ENCODE peak calls at places on chromosome 7, in seven cellular contexts. B is cardiac muscle cell, H is lower leg skin, O is RWPE2, N is heart left ventricle, U is HL-60, E is foreskin keratinocyte. J is an unnamed sample.

GRCh38 chr7:158607563-158607962 is 19.9 kb upstream of the PTPRN2 start:
- DNase-seq in B (no peak), H (no peak), O (no peak), N (no peak), U (no peak), E (no peak), J (no peak)

GRCh38 chr7:89002942-89003618 is 207.5 kb upstream of the TEX47 start:
- DNase-seq in B (peak), H (no peak), O (no peak), N (no peak), U (no peak), E (no peak), J (no peak)

GRCh38 chr7:42107484-42107883 is 129.5 kb downstream of the GLI3 start:
- DNase-seq in B (peak), H (no peak), O (no peak), N (no peak), U (no peak), E (no peak), J (no peak)

GRCh38 chr7:2807846-2808772 is 36.0 kb downstream of the GNA12 start:
- DNase-seq in B (no peak), H (peak), O (no peak), N (no peak), U (no peak), E (no peak), J (no peak)

GRCh38 chr7:40793132-40793531 is 658.3 kb downstream of the SUGCT start:
- DNase-seq in B (no peak), H (no peak), O (no peak), N (no peak), U (no peak), E (no peak), J (no peak)

GRCh38 chr7:153835104-153835503 is 217.1 kb upstream of the DPP6 start:
- DNase-seq in B (no peak), H (no peak), O (no peak), N (no peak), U (no peak), E (no peak), J (no peak)

GRCh38 chr7:128408709-128409434 is 910 bp downstream of the IMPDH1 start:
- DNase-seq in B (peak), H (peak), O (peak), N (no peak), U (no peak), E (no peak), J (no peak)

GRCh38 chr7:13945670-13946069 is 43.8 kb downstream of the ETV1 start:
- DNase-seq in B (peak), H (no peak), O (no peak), N (no peak), U (no peak), E (no peak), J (no peak)

GRCh38 chr7:36082910-36083309 is 70.1 kb upstream of the EEPD1 start:
- DNase-seq in B (no peak), H (peak), O (no peak), N (no peak), U (no peak), E (no peak), J (no peak)

GRCh38 chr7:141126107-141126506 is 52.2 kb downstream of the TMEM178B start:
- DNase-seq in B (no peak), H (no peak), O (no peak), N (no peak), U (no peak), E (no peak), J (no peak)

GRCh38 chr7:91041901-91042457 is 222.3 kb upstream of the FZD1 start:
- DNase-seq in B (no peak), H (no peak), O (no peak), N (no peak), U (no peak), E (no peak), J (no peak)

GRCh38 chr7:99386584-99387238 is 12.2 kb downstream of the ARPC1B start:
- DNase-seq in B (peak), H (no peak), O (no peak), N (no peak), U (no peak), E (no peak), J (no peak)

GRCh38 chr7:155644971-155645509 is 579 bp downstream of the RBM33 start:
- DNase-seq in B (peak), H (no peak), O (no peak), N (peak), U (no peak), E (no peak), J (no peak)

GRCh38 chr7:159033473-159033825 is 111.2 kb downstream of the VIPR2 start:
- DNase-seq in B (no peak), H (peak), O (no peak), N (no peak), U (no peak), E (no peak), J (no peak)

GRCh38 chr7:111750168-111750715 is 187.9 kb upstream of the IMMP2L start:
- DNase-seq in B (no peak), H (no peak), O (no peak), N (no peak), U (no peak), E (no peak), J (no peak)

GRCh38 chr7:115676080-115676479 is 354.5 kb downstream of the TFEC start:
- DNase-seq in B (peak), H (no peak), O (no peak), N (no peak), U (no peak), E (no peak), J (peak)

DNA sequence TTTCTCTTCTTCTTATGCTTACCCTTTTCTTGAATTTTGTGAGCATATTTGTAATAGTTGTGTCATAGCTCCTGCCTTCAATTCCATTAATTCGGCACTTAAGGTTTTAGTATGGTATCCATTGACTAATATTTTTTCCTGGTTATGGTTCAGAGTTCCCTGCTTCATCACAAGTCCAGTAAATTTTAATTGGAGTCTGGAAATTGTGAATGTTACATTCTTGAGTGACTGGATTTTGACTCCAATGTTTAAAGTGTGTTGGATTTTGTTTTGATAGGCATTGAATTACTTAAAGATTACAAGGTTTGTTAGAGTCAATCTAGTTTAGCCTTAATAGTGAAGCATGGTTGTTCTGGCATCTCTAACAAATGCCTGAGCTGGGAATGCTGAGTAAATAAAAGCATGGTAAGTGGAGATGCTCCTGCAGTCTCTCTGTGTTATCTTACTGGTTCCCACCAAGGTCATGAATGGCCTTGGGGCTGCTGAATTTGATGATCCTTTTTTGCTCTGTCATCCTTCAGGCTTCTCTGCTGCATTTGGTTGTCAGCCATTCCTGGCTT is 326.6 kb upstream of the IGFBP3 start:
- DNase-seq in B (no peak), H (no peak), O (no peak), N (no peak), U (no peak), E (no peak), J (no peak)
- TF ChIP-seq CTCF in B (no peak), H (no peak), O (no peak), N (no peak), U (no peak), E (no peak), J (no peak)

DNA sequence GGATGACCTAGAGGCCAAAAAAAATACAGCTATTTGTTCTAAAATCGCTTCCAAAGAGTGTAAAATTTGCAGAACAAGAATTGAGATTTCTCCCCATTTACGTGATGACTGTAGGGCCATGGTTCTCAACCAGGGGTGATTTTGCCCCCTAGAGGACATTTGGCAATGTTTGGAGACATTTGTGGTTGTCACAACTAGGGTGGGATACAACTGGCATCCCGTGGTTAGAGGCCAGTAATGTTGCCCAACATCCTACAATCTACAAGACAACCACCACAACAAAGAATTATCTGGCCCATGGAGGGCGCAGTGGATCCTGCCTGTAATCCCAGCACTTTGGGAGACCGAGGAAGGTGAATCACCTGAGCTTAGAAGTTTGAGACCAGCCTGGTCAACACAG is 22.8 kb upstream of the MALSU1 start:
- DNase-seq in B (peak), H (no peak), O (no peak), N (no peak), U (peak), E (no peak), J (no peak)
- TF ChIP-seq CTCF in B (peak), H (no peak), O (no peak), N (no peak), U (no peak), E (peak), J (peak)

DNA sequence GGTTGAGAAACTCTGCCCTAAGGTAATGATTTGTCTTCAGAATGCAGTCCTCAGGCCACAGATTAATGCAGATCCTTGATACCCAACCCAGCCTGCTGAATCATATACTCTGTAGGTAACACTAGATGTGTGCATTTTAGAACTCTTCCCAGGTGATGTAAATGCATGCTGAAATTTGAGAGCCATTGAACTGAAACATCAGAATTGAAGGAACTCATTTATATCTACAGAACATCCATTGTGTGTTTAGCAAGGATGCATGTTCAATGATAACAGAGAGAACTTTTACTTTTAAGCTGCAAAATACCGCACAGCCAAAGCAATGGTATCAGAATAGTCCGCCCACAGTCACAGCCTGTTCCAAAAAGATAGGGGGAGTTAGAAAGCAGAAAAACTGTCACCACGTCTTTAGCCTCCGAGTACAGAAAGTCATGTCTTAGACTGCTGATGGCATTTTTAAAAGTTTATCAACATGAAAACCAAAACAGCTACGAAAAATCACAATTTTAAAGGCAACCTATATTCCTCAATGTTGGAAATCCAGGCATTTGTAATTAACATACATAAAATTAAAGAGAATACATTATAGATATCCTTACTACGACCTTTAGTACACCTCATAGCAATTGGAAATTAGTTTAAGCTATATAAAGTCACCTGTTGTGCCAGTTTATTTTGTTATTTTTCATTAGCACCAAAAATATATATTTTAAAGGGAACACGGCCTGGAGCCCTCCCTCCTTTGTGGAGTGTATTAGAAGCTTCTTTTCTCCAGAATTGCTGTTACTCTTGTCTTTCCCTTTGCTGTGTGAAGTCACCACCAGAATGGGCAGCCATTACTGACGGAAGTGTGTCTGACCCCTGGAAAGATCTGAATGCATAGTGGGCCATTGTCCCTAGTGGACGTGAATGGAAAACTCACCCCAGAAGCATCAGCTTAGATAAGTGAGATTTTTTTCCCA is 65.8 kb upstream of the PRKAR2B start:
- DNase-seq in B (peak), H (no peak), O (no peak), N (no peak), U (no peak), E (no peak), J (no peak)
- TF ChIP-seq CTCF in B (peak), H (no peak), O (no peak), N (peak), U (no peak), E (no peak), J (no peak)

GRCh38 chr7:82624337-82624736 is 180.8 kb upstream of the CACNA2D1 start:
- DNase-seq in B (peak), H (no peak), O (no peak), N (no peak), U (no peak), E (peak), J (no peak)

GRCh38 chr7:82623812-82624211 is 180.2 kb upstream of the CACNA2D1 start:
- DNase-seq in B (peak), H (no peak), O (no peak), N (no peak), U (no peak), E (no peak), J (no peak)

GRCh38 chr7:82629583-82629982 is 186.0 kb upstream of the CACNA2D1 start:
- DNase-seq in B (peak), H (no peak), O (no peak), N (no peak), U (no peak), E (no peak), J (no peak)

GRCh38 chr7:82624965-82625364 is 181.4 kb upstream of the CACNA2D1 start:
- DNase-seq in B (no peak), H (no peak), O (no peak), N (no peak), U (no peak), E (no peak), J (no peak)

DNA sequence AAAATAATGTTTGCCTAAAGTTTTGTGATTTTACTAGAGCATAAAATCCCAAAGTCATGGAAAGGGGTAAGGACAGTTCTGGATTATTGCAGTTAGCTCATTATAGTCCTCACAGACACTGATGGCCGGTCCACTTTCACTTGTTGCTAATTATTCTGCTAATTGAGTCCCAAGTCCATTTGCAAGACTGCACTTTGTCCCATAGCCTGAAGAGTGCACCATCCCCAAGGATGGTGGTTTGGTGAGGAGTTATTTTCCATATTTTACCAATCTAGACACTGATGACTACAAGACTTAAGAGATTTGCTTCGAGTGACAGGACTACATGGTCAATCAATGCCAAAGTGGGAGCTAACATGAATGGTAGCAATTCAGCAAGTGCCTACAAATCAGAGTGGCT is 181.8 kb upstream of the CACNA2D1 start:
- DNase-seq in B (no peak), H (no peak), O (no peak), N (no peak), U (no peak), E (no peak), J (no peak)
- TF ChIP-seq CTCF in B (no peak), H (no peak), O (no peak), N (no peak), U (no peak), E (peak), J (no peak)

DNA sequence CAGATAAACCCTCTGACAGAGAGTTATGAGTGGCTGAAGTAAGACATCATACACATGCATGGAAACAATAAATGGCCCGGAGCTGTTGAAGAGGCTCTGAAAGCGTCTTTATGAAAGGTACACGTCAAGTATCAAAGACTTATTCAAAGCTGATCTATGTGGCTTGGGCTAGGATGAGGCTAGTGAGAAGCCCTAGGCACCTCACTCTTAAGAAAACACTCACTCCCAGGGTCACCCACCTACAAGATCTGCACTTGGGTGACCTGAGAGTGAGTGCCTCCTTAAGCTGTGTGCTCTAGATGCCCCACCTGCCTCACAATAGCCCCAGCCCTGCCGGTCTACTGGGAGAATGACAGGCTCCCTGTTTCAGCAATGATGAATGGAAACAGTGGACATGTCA is 1.1 kb upstream of the GIMAP1 start:
- DNase-seq in B (no peak), H (no peak), O (no peak), N (no peak), U (no peak), E (no peak), J (no peak)
- TF ChIP-seq CTCF in B (no peak), H (no peak), O (no peak), N (no peak), U (no peak), E (no peak), J (no peak)

GRCh38 chr7:1298938-1299885 is 66.5 kb downstream of the UNCX start:
- DNase-seq in B (no peak), H (no peak), O (no peak), N (peak), U (no peak), E (no peak), J (no peak)
- TF ChIP-seq CTCF in B (no peak), H (no peak), O (no peak), N (no peak), U (no peak), E (no peak), J (no peak)

GRCh38 chr7:17931069-17931468 is 9.2 kb downstream of the SNX13 start:
- DNase-seq in B (no peak), H (no peak), O (no peak), N (no peak), U (no peak), E (no peak), J (no peak)
- TF ChIP-seq CTCF in B (no peak), H (no peak), O (no peak), N (no peak), U (no peak), E (no peak), J (no peak)

J was measured in neural crest cell.